ENCODE peak calls at places on chromosomes 5 and 9, in eight cellular contexts. One of them, this sample, is unnamed.

GRCh38 chr9:4769321-4770080 is 23.2 kb upstream of the RCL1 start:
- DNase-seq in PC-9: no peak
- DNase-seq in spleen: no peak
- DNase-seq in mammary epithelial cell: peak; percentile 73
- DNase-seq in HCT116: no peak
- DNase-seq in uterus: no peak
- DNase-seq in naive thymus-derived CD4-positive, alpha-beta T cell: no peak
- DNase-seq in ovary: no peak
- DNase-seq in this sample: no peak

GRCh38 chr5:61052870-61053269 is 107.9 kb downstream of the NDUFAF2 start:
- DNase-seq in mammary epithelial cell: peak; percentile 93
- DNase-seq in spleen: no peak
- DNase-seq in HCT116: peak; percentile 93
- DNase-seq in naive thymus-derived CD4-positive, alpha-beta T cell: no peak
- DNase-seq in PC-9: no peak
- DNase-seq in uterus: no peak
- DNase-seq in ovary: no peak
- DNase-seq in this sample: peak; percentile 77

GRCh38 chr9:68530618-68531017 is 10.1 kb downstream of the TMEM252 start:
- DNase-seq in uterus: peak; percentile 65
- DNase-seq in naive thymus-derived CD4-positive, alpha-beta T cell: no peak
- DNase-seq in spleen: peak; percentile 79
- DNase-seq in PC-9: no peak
- DNase-seq in HCT116: no peak
- DNase-seq in ovary: peak; percentile 54
- DNase-seq in mammary epithelial cell: no peak
- DNase-seq in this sample: no peak

GRCh38 chr5:140547508-140548299 is at the start of gene EIF4EBP3:
- DNase-seq in spleen: peak; percentile 98
- DNase-seq in naive thymus-derived CD4-positive, alpha-beta T cell: peak; percentile 80
- DNase-seq in uterus: peak; percentile 96
- DNase-seq in PC-9: no peak
- DNase-seq in ovary: peak; percentile 99
- DNase-seq in mammary epithelial cell: peak; percentile 87
- DNase-seq in HCT116: peak; percentile 61
- DNase-seq in this sample: peak; percentile 98

GRCh38 chr9:129459550-129460322 is 161.2 kb downstream of the C9orf50 start:
- DNase-seq in mammary epithelial cell: no peak
- DNase-seq in uterus: no peak
- DNase-seq in ovary: no peak
- DNase-seq in spleen: peak; percentile 89
- DNase-seq in naive thymus-derived CD4-positive, alpha-beta T cell: peak; percentile 73
- DNase-seq in HCT116: no peak
- DNase-seq in PC-9: no peak
- DNase-seq in this sample: no peak

GRCh38 chr5:165325201-165325600 is 1819.8 kb downstream of the MAT2B start:
- DNase-seq in mammary epithelial cell: peak; percentile 88
- DNase-seq in naive thymus-derived CD4-positive, alpha-beta T cell: no peak
- DNase-seq in ovary: no peak
- DNase-seq in PC-9: no peak
- DNase-seq in uterus: no peak
- DNase-seq in spleen: no peak
- DNase-seq in HCT116: no peak
- DNase-seq in this sample: no peak

GRCh38 chr9:117768740-117769400 is 64.7 kb downstream of the TLR4 start:
- DNase-seq in uterus: no peak
- DNase-seq in PC-9: no peak
- DNase-seq in mammary epithelial cell: no peak
- DNase-seq in naive thymus-derived CD4-positive, alpha-beta T cell: no peak
- DNase-seq in HCT116: no peak
- DNase-seq in spleen: no peak
- DNase-seq in ovary: no peak
- DNase-seq in this sample: peak; percentile 3

GRCh38 chr9:29697011-29697410 is 2123.7 kb upstream of the C9orf72 start:
- DNase-seq in ovary: no peak
- DNase-seq in HCT116: no peak
- DNase-seq in naive thymus-derived CD4-positive, alpha-beta T cell: no peak
- DNase-seq in uterus: no peak
- DNase-seq in PC-9: no peak
- DNase-seq in mammary epithelial cell: peak; percentile 36
- DNase-seq in spleen: no peak
- DNase-seq in this sample: no peak

GRCh38 chr9:33748633-33749304 is 46.6 kb upstream of the PRSS3 start:
- DNase-seq in uterus: no peak
- DNase-seq in PC-9: no peak
- DNase-seq in mammary epithelial cell: no peak
- DNase-seq in HCT116: no peak
- DNase-seq in naive thymus-derived CD4-positive, alpha-beta T cell: no peak
- DNase-seq in ovary: no peak
- DNase-seq in spleen: no peak
- DNase-seq in this sample: no peak

GRCh38 chr9:14203366-14204056 is 110.4 kb downstream of the NFIB start:
- DNase-seq in spleen: no peak
- DNase-seq in ovary: peak; percentile 76
- DNase-seq in mammary epithelial cell: no peak
- DNase-seq in uterus: peak; percentile 55
- DNase-seq in HCT116: no peak
- DNase-seq in naive thymus-derived CD4-positive, alpha-beta T cell: no peak
- DNase-seq in PC-9: no peak
- DNase-seq in this sample: no peak

GRCh38 chr5:168404366-168404765 is 81.9 kb upstream of the RARS1 start:
- DNase-seq in uterus: no peak
- DNase-seq in PC-9: no peak
- DNase-seq in ovary: no peak
- DNase-seq in spleen: no peak
- DNase-seq in naive thymus-derived CD4-positive, alpha-beta T cell: no peak
- DNase-seq in HCT116: no peak
- DNase-seq in mammary epithelial cell: peak; percentile 92
- DNase-seq in this sample: peak; percentile 82

GRCh38 chr9:14440062-14440461 is 126.1 kb upstream of the NFIB start:
- DNase-seq in spleen: no peak
- DNase-seq in uterus: no peak
- DNase-seq in HCT116: no peak
- DNase-seq in mammary epithelial cell: no peak
- DNase-seq in naive thymus-derived CD4-positive, alpha-beta T cell: no peak
- DNase-seq in ovary: no peak
- DNase-seq in PC-9: no peak
- DNase-seq in this sample: no peak

GRCh38 chr5:140267559-140268018 is 35.3 kb downstream of the PFDN1 start:
- DNase-seq in mammary epithelial cell: no peak
- DNase-seq in PC-9: no peak
- DNase-seq in uterus: no peak
- DNase-seq in ovary: no peak
- DNase-seq in HCT116: no peak
- DNase-seq in spleen: no peak
- DNase-seq in naive thymus-derived CD4-positive, alpha-beta T cell: no peak
- DNase-seq in this sample: no peak

GRCh38 chr9:13461588-13461987 is 182.1 kb upstream of the MPDZ start:
- DNase-seq in spleen: no peak
- DNase-seq in ovary: no peak
- DNase-seq in HCT116: no peak
- DNase-seq in PC-9: no peak
- DNase-seq in naive thymus-derived CD4-positive, alpha-beta T cell: no peak
- DNase-seq in mammary epithelial cell: no peak
- DNase-seq in uterus: no peak
- DNase-seq in this sample: no peak

GRCh38 chr5:148740966-148741742 is 85.3 kb upstream of the ADRB2 start:
- DNase-seq in uterus: no peak
- DNase-seq in spleen: no peak
- DNase-seq in ovary: no peak
- DNase-seq in mammary epithelial cell: peak; percentile 58
- DNase-seq in PC-9: no peak
- DNase-seq in naive thymus-derived CD4-positive, alpha-beta T cell: no peak
- DNase-seq in HCT116: peak; percentile 54
- DNase-seq in this sample: peak; percentile 82

GRCh38 chr9:114169029-114169939 is 13.9 kb downstream of the COL27A1 start:
- DNase-seq in PC-9: no peak
- DNase-seq in uterus: no peak
- DNase-seq in HCT116: no peak
- DNase-seq in spleen: peak; percentile 69
- DNase-seq in naive thymus-derived CD4-positive, alpha-beta T cell: no peak
- DNase-seq in ovary: peak; percentile 63
- DNase-seq in mammary epithelial cell: no peak
- DNase-seq in this sample: peak; percentile 55

GRCh38 chr5:2896371-2897275 is 145.1 kb upstream of the IRX2 start:
- DNase-seq in uterus: no peak
- DNase-seq in mammary epithelial cell: no peak
- DNase-seq in spleen: no peak
- DNase-seq in naive thymus-derived CD4-positive, alpha-beta T cell: no peak
- DNase-seq in HCT116: no peak
- DNase-seq in PC-9: no peak
- DNase-seq in ovary: no peak
- DNase-seq in this sample: no peak

DNA sequence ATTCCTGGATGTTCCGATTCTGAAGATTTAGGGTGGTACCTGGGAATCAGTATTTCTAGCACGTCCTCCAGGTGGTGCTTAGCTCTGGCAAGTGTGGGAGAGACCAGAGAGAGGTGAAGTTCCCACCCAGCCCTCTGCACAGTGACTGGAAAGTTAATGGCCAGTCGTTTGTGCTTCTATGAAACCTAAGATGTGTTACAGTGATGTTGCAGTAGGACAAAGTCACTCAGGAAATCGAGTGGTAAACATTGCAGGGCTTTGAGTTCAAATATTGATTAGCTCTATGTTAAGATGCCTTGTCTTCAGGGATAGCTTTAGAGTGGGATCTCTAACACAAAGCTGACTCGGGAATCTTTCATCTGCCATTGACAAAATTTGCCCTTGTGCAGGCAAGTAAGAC is 55.6 kb downstream of the PIK3R1 start:
- DNase-seq in mammary epithelial cell: no peak
- DNase-seq in PC-9: no peak
- DNase-seq in uterus: no peak
- DNase-seq in ovary: no peak
- DNase-seq in spleen: no peak
- DNase-seq in HCT116: no peak
- DNase-seq in naive thymus-derived CD4-positive, alpha-beta T cell: no peak
- DNase-seq in this sample: no peak
- H3K4me1 ChIP-seq in mammary epithelial cell: peaks cover 67% of the 10 kb centered on the region
- H3K4me1 ChIP-seq in PC-9: no peaks in the 10 kb centered on the region
- H3K4me1 ChIP-seq in uterus: peaks cover 25% of the 10 kb centered on the region
- H3K4me1 ChIP-seq in ovary: peaks cover 6% of the 10 kb centered on the region
- H3K4me1 ChIP-seq in spleen: peaks cover 100% of the 10 kb centered on the region
- H3K4me1 ChIP-seq in HCT116: no peaks in the 10 kb centered on the region
- H3K4me1 ChIP-seq in naive thymus-derived CD4-positive, alpha-beta T cell: peaks cover 74% of the 10 kb centered on the region
- H3K4me1 ChIP-seq in this sample: peaks cover 97% of the 10 kb centered on the region

GRCh38 chr9:93095205-93096130 is 549 bp upstream of the CARD19 start:
- DNase-seq in HCT116: peak; percentile 96
- DNase-seq in spleen: peak; percentile 100
- DNase-seq in naive thymus-derived CD4-positive, alpha-beta T cell: peak; percentile 100
- DNase-seq in mammary epithelial cell: peak; percentile 97
- DNase-seq in PC-9: peak; percentile 100
- DNase-seq in uterus: peak; percentile 100
- DNase-seq in ovary: peak; percentile 100
- DNase-seq in this sample: peak; percentile 100

GRCh38 chr9:93094294-93095204 is 1.5 kb upstream of the CARD19 start:
- DNase-seq in uterus: peak; percentile 70
- DNase-seq in mammary epithelial cell: no peak
- DNase-seq in ovary: peak; percentile 82
- DNase-seq in PC-9: no peak
- DNase-seq in spleen: peak; percentile 90
- DNase-seq in HCT116: no peak
- DNase-seq in naive thymus-derived CD4-positive, alpha-beta T cell: no peak
- DNase-seq in this sample: peak; percentile 16

GRCh38 chr9:93096811-93097382 is 880 bp downstream of the CARD19 start:
- DNase-seq in naive thymus-derived CD4-positive, alpha-beta T cell: no peak
- DNase-seq in PC-9: no peak
- DNase-seq in ovary: no peak
- DNase-seq in spleen: peak; percentile 88
- DNase-seq in HCT116: no peak
- DNase-seq in uterus: peak; percentile 37
- DNase-seq in mammary epithelial cell: no peak
- DNase-seq in this sample: peak; percentile 12

GRCh38 chr9:93097496-93098205 is 1.6 kb downstream of the CARD19 start:
- DNase-seq in naive thymus-derived CD4-positive, alpha-beta T cell: no peak
- DNase-seq in HCT116: no peak
- DNase-seq in uterus: peak; percentile 43
- DNase-seq in PC-9: no peak
- DNase-seq in mammary epithelial cell: no peak
- DNase-seq in spleen: peak; percentile 86
- DNase-seq in ovary: peak; percentile 48
- DNase-seq in this sample: peak; percentile 28

GRCh38 chr9:93096131-93096802 is at the start of gene CARD19:
- DNase-seq in PC-9: peak; percentile 71
- DNase-seq in mammary epithelial cell: peak; percentile 50
- DNase-seq in HCT116: no peak
- DNase-seq in spleen: no peak
- DNase-seq in naive thymus-derived CD4-positive, alpha-beta T cell: no peak
- DNase-seq in uterus: peak; percentile 64
- DNase-seq in ovary: no peak
- DNase-seq in this sample: peak; percentile 70
- H3K4me3 ChIP-seq in PC-9: peak within 1 kb of the TSS; percentile 90
- H3K4me3 ChIP-seq in mammary epithelial cell: peak within 1 kb of the TSS; percentile 78
- H3K4me3 ChIP-seq in HCT116: peak within 1 kb of the TSS; percentile 84
- H3K4me3 ChIP-seq in spleen: peak within 1 kb of the TSS; percentile 83
- H3K4me3 ChIP-seq in naive thymus-derived CD4-positive, alpha-beta T cell: peak within 1 kb of the TSS; percentile 72
- H3K4me3 ChIP-seq in uterus: peak within 1 kb of the TSS; percentile 92
- H3K4me3 ChIP-seq in ovary: peak within 1 kb of the TSS; percentile 86
- H3K4me3 ChIP-seq in this sample: peak within 1 kb of the TSS; percentile 92

GRCh38 chr5:139148306-139148705 is 49.9 kb downstream of the SIL1 start:
- DNase-seq in ovary: no peak
- DNase-seq in spleen: no peak
- DNase-seq in HCT116: no peak
- DNase-seq in mammary epithelial cell: peak; percentile 68
- DNase-seq in PC-9: peak; percentile 33
- DNase-seq in uterus: no peak
- DNase-seq in naive thymus-derived CD4-positive, alpha-beta T cell: no peak
- DNase-seq in this sample: no peak

GRCh38 chr5:139146809-139147742 is 51.1 kb downstream of the SIL1 start:
- DNase-seq in HCT116: no peak
- DNase-seq in ovary: no peak
- DNase-seq in mammary epithelial cell: no peak
- DNase-seq in PC-9: no peak
- DNase-seq in naive thymus-derived CD4-positive, alpha-beta T cell: no peak
- DNase-seq in uterus: no peak
- DNase-seq in spleen: no peak
- DNase-seq in this sample: no peak

GRCh38 chr5:139149477-139150199 is 48.5 kb downstream of the SIL1 start:
- DNase-seq in ovary: no peak
- DNase-seq in spleen: no peak
- DNase-seq in naive thymus-derived CD4-positive, alpha-beta T cell: no peak
- DNase-seq in mammary epithelial cell: peak; percentile 29
- DNase-seq in PC-9: no peak
- DNase-seq in HCT116: no peak
- DNase-seq in uterus: no peak
- DNase-seq in this sample: peak; percentile 54

GRCh38 chr5:139148986-139149385 is 49.2 kb downstream of the SIL1 start:
- DNase-seq in PC-9: no peak
- DNase-seq in HCT116: no peak
- DNase-seq in naive thymus-derived CD4-positive, alpha-beta T cell: no peak
- DNase-seq in uterus: no peak
- DNase-seq in spleen: no peak
- DNase-seq in ovary: no peak
- DNase-seq in mammary epithelial cell: peak; percentile 55
- DNase-seq in this sample: no peak

GRCh38 chr5:139147743-139148079 is 50.5 kb downstream of the SIL1 start:
- DNase-seq in spleen: no peak
- DNase-seq in uterus: peak; percentile 85
- DNase-seq in HCT116: no peak
- DNase-seq in PC-9: peak; percentile 3
- DNase-seq in mammary epithelial cell: peak; percentile 52
- DNase-seq in naive thymus-derived CD4-positive, alpha-beta T cell: no peak
- DNase-seq in ovary: peak; percentile 80
- DNase-seq in this sample: peak; percentile 49
- H3K4me1 ChIP-seq in spleen: peaks cover 42% of the 10 kb centered on the region
- H3K4me1 ChIP-seq in uterus: peaks cover 8% of the 10 kb centered on the region
- H3K4me1 ChIP-seq in HCT116: peaks cover 3% of the 10 kb centered on the region
- H3K4me1 ChIP-seq in PC-9: peaks cover 29% of the 10 kb centered on the region
- H3K4me1 ChIP-seq in mammary epithelial cell: peaks cover 42% of the 10 kb centered on the region
- H3K4me1 ChIP-seq in naive thymus-derived CD4-positive, alpha-beta T cell: no peaks in the 10 kb centered on the region
- H3K4me1 ChIP-seq in ovary: peaks cover 32% of the 10 kb centered on the region
- H3K4me1 ChIP-seq in this sample: peaks cover 62% of the 10 kb centered on the region

GRCh38 chr5:23071682-23072081 is 218.5 kb upstream of the CDH12 start:
- DNase-seq in naive thymus-derived CD4-positive, alpha-beta T cell: no peak
- DNase-seq in ovary: no peak
- DNase-seq in uterus: no peak
- DNase-seq in spleen: no peak
- DNase-seq in mammary epithelial cell: no peak
- DNase-seq in PC-9: no peak
- DNase-seq in HCT116: no peak
- DNase-seq in this sample: no peak
- H3K4me3 ChIP-seq in naive thymus-derived CD4-positive, alpha-beta T cell: no peak overlapping the region
- H3K4me3 ChIP-seq in ovary: no peak overlapping the region
- H3K4me3 ChIP-seq in uterus: no peak overlapping the region
- H3K4me3 ChIP-seq in spleen: no peak overlapping the region
- H3K4me3 ChIP-seq in mammary epithelial cell: no peak overlapping the region
- H3K4me3 ChIP-seq in PC-9: no peak overlapping the region
- H3K4me3 ChIP-seq in HCT116: no peak overlapping the region
- H3K4me3 ChIP-seq in this sample: no peak overlapping the region